ENCODE peak calls at places on chromosomes 13 and 19, in seven cellular contexts. I is body of pancreas, D is H1, W is uterus, H is upper lobe of left lung, K is heart left ventricle, Z is thyroid gland. A is an unnamed sample.

GRCh38 chr13:27607125-27607524 is 13.2 kb downstream of the LNX2 start:
- DNase-seq in W (no peak), H (no peak), D (no peak), Z (no peak), K (no peak), I (no peak), A (peak; percentile 14)

GRCh38 chr19:46698395-46699321 is 18.3 kb downstream of the PRKD2 start:
- DNase-seq in K (no peak), D (no peak), H (no peak), Z (no peak), W (no peak), I (no peak), A (no peak)

GRCh38 chr19:1173160-1173844 is 766 bp downstream of the SBNO2 start:
- DNase-seq in H (peak; percentile 85), K (no peak), I (no peak), W (peak; percentile 39), D (no peak), Z (no peak), A (no peak)

GRCh38 chr13:30172593-30173300 is 134.6 kb downstream of the KATNAL1 start:
- DNase-seq in D (no peak), Z (no peak), I (no peak), H (no peak), K (no peak), W (peak; percentile 58), A (no peak)

GRCh38 chr13:23966691-23967615 is 69.7 kb upstream of the C1QTNF9B start:
- DNase-seq in H (no peak), Z (no peak), D (no peak), W (no peak), K (no peak), I (no peak), A (no peak)

GRCh38 chr13:113666951-113667701 is at the start of gene GRK1:
- DNase-seq in I (no peak), W (peak; percentile 10), K (peak; percentile 13), H (peak; percentile 71), D (no peak), Z (no peak), A (no peak)

GRCh38 chr13:35830850-35831450 is 300.2 kb downstream of the DCLK1 start:
- DNase-seq in Z (no peak), D (no peak), H (no peak), I (no peak), K (no peak), W (no peak), A (no peak)

GRCh38 chr19:44890366-44891015 is 563 bp upstream of the TOMM40 start:
- DNase-seq in D (peak; percentile 99), I (no peak), Z (peak; percentile 100), K (peak; percentile 100), W (peak; percentile 100), H (peak; percentile 100), A (peak; percentile 100)

GRCh38 chr19:17424743-17425365 is 5.0 kb downstream of the MVB12A start:
- DNase-seq in H (peak; percentile 81), I (no peak), W (no peak), Z (peak; percentile 35), D (no peak), K (no peak), A (no peak)

GRCh38 chr19:42284066-42284501 is 15.0 kb downstream of the CIC start:
- DNase-seq in Z (peak; percentile 79), K (peak; percentile 87), D (no peak), I (peak; percentile 84), H (peak; percentile 97), W (peak; percentile 87), A (peak; percentile 80)

GRCh38 chr13:35478384-35479222 is 2.1 kb upstream of the MAB21L1 start:
- DNase-seq in K (no peak), Z (no peak), D (no peak), W (no peak), I (no peak), H (peak; percentile 71), A (no peak)

GRCh38 chr13:26679945-26680516 is 80.6 kb downstream of the GPR12 start:
- DNase-seq in Z (peak; percentile 63), H (peak; percentile 11), W (no peak), I (no peak), D (no peak), K (no peak), A (no peak)

GRCh38 chr19:43538922-43539321 is 5.9 kb downstream of the ZNF575 start:
- DNase-seq in H (no peak), I (no peak), W (no peak), Z (no peak), D (no peak), K (no peak), A (no peak)

GRCh38 chr19:16593181-16593580 is 21.0 kb upstream of the SLC35E1 start:
- DNase-seq in W (no peak), H (no peak), D (no peak), K (no peak), Z (no peak), I (no peak), A (no peak)

GRCh38 chr13:49132479-49133002 is 87.6 kb upstream of the MLNR start:
- DNase-seq in D (no peak), W (no peak), I (no peak), K (no peak), Z (no peak), H (no peak), A (no peak)

GRCh38 chr13:106028916-106029315 is 506.5 kb downstream of the EFNB2 start:
- DNase-seq in H (no peak), I (no peak), Z (no peak), W (no peak), K (no peak), D (no peak), A (no peak)

DNA sequence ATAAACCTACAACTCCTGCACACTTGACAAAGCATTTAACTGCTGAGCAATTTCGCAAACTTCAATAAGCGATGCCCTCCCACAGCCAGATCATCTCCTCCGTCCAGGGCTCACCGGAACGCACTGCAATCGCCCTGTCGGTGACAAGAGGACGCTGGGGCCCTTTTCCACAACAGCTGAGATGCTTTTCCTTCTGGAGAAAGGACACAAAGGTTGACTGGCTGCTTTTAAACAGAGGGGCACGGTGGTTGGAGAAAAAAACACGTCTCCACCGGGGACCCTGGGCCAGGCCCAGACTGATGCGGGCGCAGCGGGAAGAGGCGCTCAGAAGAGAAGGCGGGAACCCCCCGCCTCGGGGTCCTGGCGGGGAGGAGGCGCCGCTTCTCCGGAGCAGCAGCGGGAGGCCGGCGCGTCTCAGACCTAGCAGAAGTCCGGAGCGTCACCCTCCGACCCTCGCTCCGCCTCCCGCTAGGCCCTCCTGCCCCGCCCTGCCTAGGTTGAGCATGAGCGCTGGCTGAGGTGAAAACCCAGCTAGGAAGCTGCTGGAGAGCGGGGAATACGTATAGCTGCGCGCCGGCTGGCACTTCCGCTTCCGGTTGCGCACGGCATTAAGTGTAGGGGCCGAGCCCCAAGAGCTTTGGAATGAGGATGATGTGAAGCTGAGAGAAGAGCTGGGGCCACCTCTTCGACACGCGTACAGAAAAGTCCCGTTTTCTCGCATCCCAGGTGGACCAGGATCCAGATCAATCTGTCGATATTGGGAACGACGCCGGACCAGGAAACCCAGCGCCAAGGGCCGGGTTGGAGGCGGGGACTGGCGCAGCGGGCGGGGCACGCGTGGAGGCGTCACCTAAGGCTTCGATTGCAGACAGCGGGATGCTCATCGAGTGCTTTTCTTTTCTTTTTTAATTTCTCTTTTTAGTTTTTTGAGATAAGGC is at the start of gene ZNF846:
- DNase-seq in I (peak; percentile 93), D (peak; percentile 93), H (peak; percentile 99), K (peak; percentile 93), Z (peak; percentile 95), W (peak; percentile 94), A (peak; percentile 87)
- TF ChIP-seq POLR2A in I (peak; percentile 80), D (peak; percentile 89), H (no peak), K (no peak), Z (peak; percentile 80), W (peak; percentile 71), A (peak; percentile 42)

DNA sequence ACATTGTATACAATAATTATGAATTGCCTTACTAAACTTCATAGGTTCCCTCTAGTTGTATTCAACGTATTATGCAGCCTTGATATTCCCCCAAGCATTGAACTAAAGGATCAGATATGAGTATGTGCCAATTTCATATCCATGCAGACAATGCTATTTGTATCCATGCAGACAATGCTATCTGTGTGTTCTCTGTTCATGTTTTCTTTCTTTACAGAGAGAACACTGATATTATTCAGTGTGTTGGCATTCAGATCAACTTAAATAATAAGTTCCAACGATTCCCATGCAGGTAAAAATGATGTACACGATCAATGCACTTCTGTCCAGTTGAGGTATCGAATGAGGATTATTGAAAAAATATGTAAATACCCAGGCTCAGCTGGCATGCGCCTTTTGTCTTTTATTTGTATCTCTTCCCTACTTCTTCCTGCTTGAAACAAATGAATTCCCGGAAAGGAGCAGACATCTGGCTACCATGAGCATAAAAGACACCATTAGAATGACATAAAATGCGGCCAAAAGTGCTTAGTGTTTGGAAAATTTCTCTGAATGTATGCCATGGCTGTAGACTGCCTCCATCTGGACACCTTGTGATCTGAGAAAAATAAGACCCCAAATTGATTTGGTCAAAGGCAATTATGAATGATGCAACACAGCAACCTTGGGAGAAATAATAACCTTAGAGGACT is 731.5 kb downstream of the SLITRK1 start:
- DNase-seq in H (no peak), K (no peak), W (no peak), I (no peak), D (no peak), Z (no peak), A (no peak)
- H3K4me1 ChIP-seq in H (no peaks in the 10 kb centered on the region), K (no peaks in the 10 kb centered on the region), W (no peaks in the 10 kb centered on the region), I (peaks cover 4% of the 10 kb centered on the region), D (no peaks in the 10 kb centered on the region), Z (no peaks in the 10 kb centered on the region), A (no peaks in the 10 kb centered on the region)

DNA sequence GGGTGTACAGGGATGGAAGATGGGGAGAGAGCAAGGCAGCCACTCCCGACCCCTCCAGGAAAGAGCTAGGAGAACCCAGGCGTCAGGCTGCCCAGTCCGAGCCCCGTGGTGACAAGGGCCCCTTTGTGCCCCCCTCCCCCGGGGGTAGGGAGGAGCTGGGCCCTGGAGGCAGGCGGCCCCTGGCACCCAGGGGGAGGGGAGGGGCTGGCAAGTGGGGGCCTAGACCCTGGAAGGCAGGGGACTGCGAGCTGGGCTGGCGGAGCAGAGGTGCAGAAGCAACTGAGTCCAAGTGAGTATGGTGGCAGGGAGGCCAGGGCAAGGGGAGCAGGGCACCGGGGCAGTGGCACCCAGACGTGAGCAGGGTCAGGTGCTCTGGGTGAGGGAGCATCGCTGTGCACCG is at the start of gene MAG:
- DNase-seq in K (no peak), W (no peak), I (no peak), H (peak; percentile 56), D (no peak), Z (no peak), A (no peak)
- H3K4me3 ChIP-seq in K (no peak within 1 kb of the TSS), W (no peak within 1 kb of the TSS), I (no peak within 1 kb of the TSS), H (no peak within 1 kb of the TSS), D (no peak within 1 kb of the TSS), Z (no peak within 1 kb of the TSS), A (no peak within 1 kb of the TSS)

DNA sequence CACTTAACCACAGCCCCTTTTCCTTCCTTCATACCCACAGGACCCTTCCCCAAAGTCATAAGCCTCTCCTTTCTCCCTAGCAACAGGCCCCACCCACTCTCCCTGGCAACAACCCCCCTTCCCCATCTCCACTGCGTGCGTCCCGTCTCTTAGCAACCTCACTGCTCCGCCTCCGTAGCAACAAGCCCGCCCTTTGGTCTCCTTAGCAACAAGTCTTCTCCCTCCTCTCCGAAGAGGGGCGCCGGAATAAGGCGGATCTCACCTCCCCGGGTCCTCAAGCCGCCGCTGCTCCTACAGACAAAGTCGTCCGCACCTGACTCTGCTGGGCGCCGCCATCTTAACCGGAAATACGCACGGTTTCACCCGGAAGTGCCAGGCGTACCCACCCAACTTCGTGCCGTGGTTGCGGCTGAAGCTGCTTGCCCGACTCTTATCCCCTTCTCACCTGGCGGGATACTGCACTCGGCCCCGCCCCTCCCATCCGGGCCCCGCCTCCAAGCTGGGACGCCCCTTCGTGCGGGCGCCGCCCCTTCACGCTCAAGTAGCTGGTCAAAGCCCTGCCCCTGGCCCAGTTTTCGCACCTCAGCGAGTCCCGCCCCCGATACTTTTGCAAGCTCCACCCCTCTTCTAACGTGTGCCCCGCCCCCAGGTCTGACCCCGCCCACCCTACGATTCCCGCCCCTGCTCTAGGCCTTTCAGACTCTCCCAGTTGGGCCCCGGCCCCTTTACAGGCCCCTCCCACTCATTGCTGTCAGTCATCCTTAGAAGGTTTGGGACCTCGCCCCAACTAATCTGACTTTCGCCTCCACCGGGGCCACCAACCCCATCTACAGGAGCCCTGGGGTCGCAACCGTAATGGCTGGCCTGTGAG is at the start of gene HSPBP1:
- DNase-seq in H (peak; percentile 99), Z (peak; percentile 93), K (peak; percentile 91), W (peak; percentile 95), I (peak; percentile 97), D (peak; percentile 99), A (peak; percentile 76)
- TF ChIP-seq POLR2A in H (no peak), Z (peak; percentile 40), K (no peak), W (no peak), I (peak; percentile 66), D (peak; percentile 77), A (no peak)